ENCODE peak calls at places on chromosome 3, in four cellular contexts. One of them, this sample, is unnamed.
A peak's percentile ranks its signal among the peaks of the same experiment; 100 is the strongest.

GRCh38 chr3:173902401-173902800 is 504.9 kb downstream of the NLGN1 start:
- DNase-seq in cardiac muscle cell: no peak
- DNase-seq in A549: no peak
- DNase-seq in breast epithelium: no peak
- DNase-seq in this sample: no peak

GRCh38 chr3:181694805-181695660 is 16.7 kb upstream of the SOX2 start:
- DNase-seq in cardiac muscle cell: peak; percentile 42
- DNase-seq in A549: no peak
- DNase-seq in breast epithelium: no peak
- DNase-seq in this sample: no peak

GRCh38 chr3:16300881-16301359 is 35.9 kb downstream of the OXNAD1 start:
- DNase-seq in cardiac muscle cell: no peak
- DNase-seq in A549: no peak
- DNase-seq in breast epithelium: no peak
- DNase-seq in this sample: no peak

GRCh38 chr3:13217736-13218540 is 144.7 kb upstream of the IQSEC1 start:
- DNase-seq in cardiac muscle cell: no peak
- DNase-seq in A549: peak; percentile 66
- DNase-seq in breast epithelium: no peak
- DNase-seq in this sample: no peak

GRCh38 chr3:173745952-173746682 is 348.6 kb downstream of the NLGN1 start:
- DNase-seq in cardiac muscle cell: peak; percentile 46
- DNase-seq in A549: no peak
- DNase-seq in breast epithelium: no peak
- DNase-seq in this sample: no peak

GRCh38 chr3:44962606-44963393 is 13.2 kb downstream of the ZDHHC3 start:
- DNase-seq in cardiac muscle cell: no peak
- DNase-seq in A549: no peak
- DNase-seq in breast epithelium: peak; percentile 32
- DNase-seq in this sample: no peak

GRCh38 chr3:28171962-28172361 is 69.5 kb upstream of the CMC1 start:
- DNase-seq in cardiac muscle cell: peak; percentile 1
- DNase-seq in A549: no peak
- DNase-seq in breast epithelium: no peak
- DNase-seq in this sample: no peak

GRCh38 chr3:172209333-172210321 is 170.2 kb downstream of the FNDC3B start:
- DNase-seq in cardiac muscle cell: no peak
- DNase-seq in A549: no peak
- DNase-seq in breast epithelium: peak; percentile 53
- DNase-seq in this sample: no peak

GRCh38 chr3:130783629-130784028 is 37.0 kb upstream of the PIK3R4 start:
- DNase-seq in cardiac muscle cell: peak; percentile 80
- DNase-seq in A549: no peak
- DNase-seq in breast epithelium: no peak
- DNase-seq in this sample: no peak

GRCh38 chr3:13479332-13479581 is 849 bp upstream of the HDAC11 start:
- DNase-seq in cardiac muscle cell: no peak
- DNase-seq in A549: no peak
- DNase-seq in breast epithelium: no peak
- DNase-seq in this sample: no peak

GRCh38 chr3:141469712-141470111 is 17.1 kb upstream of the RASA2 start:
- DNase-seq in cardiac muscle cell: no peak
- DNase-seq in A549: no peak
- DNase-seq in breast epithelium: no peak
- DNase-seq in this sample: no peak

GRCh38 chr3:100062665-100063064 is 51.6 kb downstream of the FILIP1L start:
- DNase-seq in cardiac muscle cell: no peak
- DNase-seq in A549: no peak
- DNase-seq in breast epithelium: no peak
- DNase-seq in this sample: no peak

GRCh38 chr3:37861540-37862051 is at the start of gene CTDSPL:
- DNase-seq in cardiac muscle cell: peak; percentile 74
- DNase-seq in A549: peak; percentile 31
- DNase-seq in breast epithelium: no peak
- DNase-seq in this sample: no peak

GRCh38 chr3:160885791-160886286 is 129.8 kb downstream of the PPM1L start:
- DNase-seq in cardiac muscle cell: peak; percentile 88
- DNase-seq in A549: no peak
- DNase-seq in breast epithelium: peak; percentile 32
- DNase-seq in this sample: no peak

GRCh38 chr3:48897401-48898376 is 993 bp downstream of the SLC25A20 start:
- DNase-seq in cardiac muscle cell: peak; percentile 21
- DNase-seq in A549: no peak
- DNase-seq in breast epithelium: no peak
- DNase-seq in this sample: no peak

GRCh38 chr3:14503033-14503705 is 37.0 kb downstream of the GRIP2 start:
- DNase-seq in cardiac muscle cell: no peak
- DNase-seq in A549: no peak
- DNase-seq in breast epithelium: no peak
- DNase-seq in this sample: no peak

GRCh38 chr3:123871946-123872345 is 12.2 kb downstream of the MYLK start:
- DNase-seq in cardiac muscle cell: no peak
- DNase-seq in A549: no peak
- DNase-seq in breast epithelium: no peak
- DNase-seq in this sample: no peak

GRCh38 chr3:9231006-9231405 is 18.4 kb downstream of the SRGAP3 start:
- DNase-seq in cardiac muscle cell: peak; percentile 61
- DNase-seq in A549: no peak
- DNase-seq in breast epithelium: no peak
- DNase-seq in this sample: no peak

GRCh38 chr3:27718459-27718858 is 3.7 kb downstream of the EOMES start:
- DNase-seq in cardiac muscle cell: no peak
- DNase-seq in A549: no peak
- DNase-seq in breast epithelium: no peak
- DNase-seq in this sample: no peak

GRCh38 chr3:23739536-23739935 is 66.2 kb upstream of the UBE2E1 start:
- DNase-seq in cardiac muscle cell: peak; percentile 69
- DNase-seq in A549: no peak
- DNase-seq in breast epithelium: no peak
- DNase-seq in this sample: no peak

GRCh38 chr3:23740517-23741402 is 65.0 kb upstream of the UBE2E1 start:
- DNase-seq in cardiac muscle cell: peak; percentile 38
- DNase-seq in A549: peak; percentile 95
- DNase-seq in breast epithelium: no peak
- DNase-seq in this sample: no peak

GRCh38 chr3:23741403-23741706 is 64.4 kb upstream of the UBE2E1 start:
- DNase-seq in cardiac muscle cell: no peak
- DNase-seq in A549: no peak
- DNase-seq in breast epithelium: no peak
- DNase-seq in this sample: no peak

GRCh38 chr3:23746473-23746872 is 59.3 kb upstream of the UBE2E1 start:
- DNase-seq in cardiac muscle cell: no peak
- DNase-seq in A549: no peak
- DNase-seq in breast epithelium: no peak
- DNase-seq in this sample: no peak

GRCh38 chr3:23743141-23743784 is 62.5 kb upstream of the UBE2E1 start:
- DNase-seq in cardiac muscle cell: no peak
- DNase-seq in A549: no peak
- DNase-seq in breast epithelium: no peak
- DNase-seq in this sample: no peak
- TF ChIP-seq CTCF in cardiac muscle cell: no peak
- TF ChIP-seq CTCF in A549: no peak
- TF ChIP-seq CTCF in breast epithelium: no peak
- TF ChIP-seq CTCF in this sample: no peak

GRCh38 chr3:156472150-156472549 is 82.8 kb downstream of the SSR3 start:
- DNase-seq in cardiac muscle cell: no peak
- DNase-seq in A549: no peak
- DNase-seq in breast epithelium: no peak
- DNase-seq in this sample: no peak

GRCh38 chr3:156473341-156473740 is 81.6 kb downstream of the SSR3 start:
- DNase-seq in cardiac muscle cell: no peak
- DNase-seq in A549: no peak
- DNase-seq in breast epithelium: no peak
- DNase-seq in this sample: no peak

GRCh38 chr3:156471431-156471830 is 83.5 kb downstream of the SSR3 start:
- DNase-seq in cardiac muscle cell: peak; percentile 32
- DNase-seq in A549: no peak
- DNase-seq in breast epithelium: no peak
- DNase-seq in this sample: no peak

GRCh38 chr3:156477306-156477705 is 77.6 kb downstream of the SSR3 start:
- DNase-seq in cardiac muscle cell: peak; percentile 33
- DNase-seq in A549: no peak
- DNase-seq in breast epithelium: no peak
- DNase-seq in this sample: no peak

GRCh38 chr3:156474560-156475389 is 80.1 kb downstream of the SSR3 start:
- DNase-seq in cardiac muscle cell: peak; percentile 35
- DNase-seq in A549: no peak
- DNase-seq in breast epithelium: no peak
- DNase-seq in this sample: no peak
- TF ChIP-seq CTCF in cardiac muscle cell: peak; percentile 46
- TF ChIP-seq CTCF in A549: no peak
- TF ChIP-seq CTCF in breast epithelium: peak; percentile 14
- TF ChIP-seq CTCF in this sample: no peak

GRCh38 chr3:136070953-136071949 is 105.7 kb downstream of the PPP2R3A start:
- DNase-seq in cardiac muscle cell: peak; percentile 81
- DNase-seq in A549: no peak
- DNase-seq in breast epithelium: peak; percentile 73
- DNase-seq in this sample: no peak
- TF ChIP-seq CTCF in cardiac muscle cell: no peak
- TF ChIP-seq CTCF in A549: peak; percentile 35
- TF ChIP-seq CTCF in breast epithelium: no peak
- TF ChIP-seq CTCF in this sample: no peak

GRCh38 chr3:167882057-167882667 is 146.6 kb downstream of the SERPINI1 start:
- DNase-seq in cardiac muscle cell: peak; percentile 72
- DNase-seq in A549: peak; percentile 57
- DNase-seq in breast epithelium: no peak
- DNase-seq in this sample: no peak
- TF ChIP-seq CTCF in cardiac muscle cell: peak; percentile 54
- TF ChIP-seq CTCF in A549: peak; percentile 69
- TF ChIP-seq CTCF in breast epithelium: peak; percentile 65
- TF ChIP-seq CTCF in this sample: no peak

GRCh38 chr3:165622356-165622755 is 214.9 kb downstream of the BCHE start:
- DNase-seq in cardiac muscle cell: no peak
- DNase-seq in A549: no peak
- DNase-seq in breast epithelium: no peak
- DNase-seq in this sample: no peak
- TF ChIP-seq CTCF in cardiac muscle cell: no peak
- TF ChIP-seq CTCF in A549: no peak
- TF ChIP-seq CTCF in breast epithelium: no peak
- TF ChIP-seq CTCF in this sample: no peak

GRCh38 chr3:158780795-158781590 is 20.9 kb upstream of the MFSD1 start:
- DNase-seq in cardiac muscle cell: peak; percentile 62
- DNase-seq in A549: no peak
- DNase-seq in breast epithelium: no peak
- DNase-seq in this sample: no peak
- TF ChIP-seq CTCF in cardiac muscle cell: no peak
- TF ChIP-seq CTCF in A549: no peak
- TF ChIP-seq CTCF in breast epithelium: no peak
- TF ChIP-seq CTCF in this sample: no peak

This sample was measured in omental fat pad.